ENCODE peak calls at places on chromosomes 16 and 17, in nine cellular contexts. J, F, R, M, L, P, Q, D and K are unnamed samples.

GRCh38 chr16:17377360-17378324 is 93.1 kb downstream of the XYLT1 start:
- DNase-seq in J (no peak), F (no peak), R (no peak), M (no peak), L (no peak), P (no peak), Q (no peak), D (peak; percentile 81), K (no peak)

GRCh38 chr17:40326014-40326831 is 17.2 kb downstream of the RARA start:
- DNase-seq in J (no peak), F (no peak), R (no peak), M (no peak), L (peak; percentile 78), P (peak; percentile 69), Q (peak; percentile 31), D (peak; percentile 13), K (peak; percentile 63)

GRCh38 chr17:39027037-39027436 is 59.8 kb upstream of the FBXO47 start:
- DNase-seq in J (peak; percentile 75), F (peak; percentile 40), R (peak; percentile 52), M (peak; percentile 77), L (peak; percentile 83), P (peak; percentile 88), Q (peak; percentile 73), D (no peak), K (peak; percentile 81)

GRCh38 chr17:82492647-82493516 is 26.6 kb upstream of the FOXK2 start:
- DNase-seq in J (no peak), F (peak; percentile 79), R (no peak), M (no peak), L (no peak), P (no peak), Q (no peak), D (peak; percentile 96), K (no peak)

GRCh38 chr17:6135216-6135615 is 65.0 kb downstream of the WSCD1 start:
- DNase-seq in J (no peak), F (no peak), R (no peak), M (no peak), L (no peak), P (no peak), Q (no peak), D (no peak), K (no peak)

GRCh38 chr17:40095944-40096791 is 4.2 kb downstream of the NR1D1 start:
- DNase-seq in J (peak; percentile 71), F (no peak), R (peak; percentile 44), M (no peak), L (no peak), P (no peak), Q (peak; percentile 70), D (peak; percentile 69), K (peak; percentile 62)

GRCh38 chr17:83080641-83081560 is 1.5 kb downstream of the METRNL start:
- DNase-seq in J (peak; percentile 53), F (no peak), R (peak; percentile 57), M (no peak), L (peak; percentile 90), P (no peak), Q (no peak), D (peak; percentile 95), K (peak; percentile 76)

GRCh38 chr17:45144199-45145034 is 3.9 kb upstream of the HEXIM1 start:
- DNase-seq in J (no peak), F (no peak), R (peak; percentile 77), M (peak; percentile 69), L (peak; percentile 89), P (peak; percentile 90), Q (peak; percentile 53), D (peak; percentile 94), K (peak; percentile 66)

GRCh38 chr17:3935140-3935542 is 18.9 kb upstream of the P2RX1 start:
- DNase-seq in J (peak; percentile 79), F (peak; percentile 84), R (no peak), M (peak; percentile 96), L (peak; percentile 89), P (peak; percentile 89), Q (peak; percentile 73), D (peak; percentile 94), K (peak; percentile 86)

GRCh38 chr16:11409398-11409797 is 64.1 kb downstream of the RMI2 start:
- DNase-seq in J (no peak), F (no peak), R (no peak), M (no peak), L (no peak), P (no peak), Q (no peak), D (peak; percentile 68), K (no peak)

GRCh38 chr17:67276075-67276474 is 31.1 kb upstream of the HELZ start:
- DNase-seq in J (no peak), F (no peak), R (no peak), M (peak; percentile 84), L (no peak), P (no peak), Q (no peak), D (no peak), K (no peak)

GRCh38 chr16:79540825-79541595 is 59.5 kb downstream of the MAF start:
- DNase-seq in J (no peak), F (no peak), R (no peak), M (no peak), L (no peak), P (no peak), Q (no peak), D (no peak), K (no peak)

GRCh38 chr17:45294506-45294905 is 22.3 kb downstream of the MAP3K14 start:
- DNase-seq in J (no peak), F (no peak), R (no peak), M (no peak), L (no peak), P (peak; percentile 41), Q (peak; percentile 64), D (peak; percentile 90), K (no peak)

GRCh38 chr16:57395026-57395425 is 9.5 kb upstream of the CCL17 start:
- DNase-seq in J (no peak), F (no peak), R (no peak), M (no peak), L (no peak), P (peak; percentile 13), Q (no peak), D (no peak), K (no peak)

GRCh38 chr16:73018796-73019455 is 29.0 kb downstream of the ZFHX3 start:
- DNase-seq in J (no peak), F (no peak), R (no peak), M (no peak), L (no peak), P (no peak), Q (no peak), D (no peak), K (no peak)

GRCh38 chr17:43314582-43314981 is 80.8 kb upstream of the RNU2-1 start:
- DNase-seq in J (peak; percentile 18), F (no peak), R (no peak), M (no peak), L (no peak), P (no peak), Q (no peak), D (peak; percentile 74), K (no peak)

GRCh38 chr16:29316673-29317237 is 89.8 kb downstream of the NPIPB11 start:
- DNase-seq in J (no peak), F (no peak), R (no peak), M (no peak), L (peak; percentile 59), P (no peak), Q (no peak), D (no peak), K (no peak)

GRCh38 chr17:35147313-35147982 is at the start of gene UNC45B:
- DNase-seq in J (no peak), F (no peak), R (no peak), M (no peak), L (no peak), P (no peak), Q (peak; percentile 81), D (no peak), K (no peak)

GRCh38 chr17:18020971-18021370 is 18.0 kb downstream of the ATPAF2 start:
- DNase-seq in J (no peak), F (no peak), R (no peak), M (no peak), L (no peak), P (no peak), Q (no peak), D (peak; percentile 51), K (no peak)

GRCh38 chr17:18015603-18016002 is 23.4 kb downstream of the ATPAF2 start:
- DNase-seq in J (no peak), F (no peak), R (no peak), M (no peak), L (no peak), P (no peak), Q (no peak), D (peak; percentile 43), K (no peak)

GRCh38 chr17:18017958-18018357 is 21.0 kb downstream of the ATPAF2 start:
- DNase-seq in J (no peak), F (no peak), R (no peak), M (no peak), L (no peak), P (no peak), Q (no peak), D (peak; percentile 88), K (no peak)

GRCh38 chr17:18016426-18016825 is 22.5 kb downstream of the ATPAF2 start:
- DNase-seq in J (no peak), F (no peak), R (no peak), M (no peak), L (no peak), P (no peak), Q (no peak), D (no peak), K (no peak)

GRCh38 chr17:18018411-18018921 is 20.5 kb downstream of the ATPAF2 start:
- DNase-seq in J (no peak), F (no peak), R (no peak), M (no peak), L (no peak), P (no peak), Q (no peak), D (peak; percentile 37), K (no peak)
- H3K4me1 ChIP-seq in J (no peaks in the 10 kb centered on the region), F (no peaks in the 10 kb centered on the region), R (peaks cover 5% of the 10 kb centered on the region), M (no peaks in the 10 kb centered on the region), L (no peaks in the 10 kb centered on the region), P (no peaks in the 10 kb centered on the region), Q (peaks cover 20% of the 10 kb centered on the region), D (peaks cover 6% of the 10 kb centered on the region), K (no peaks in the 10 kb centered on the region)

GRCh38 chr16:48556913-48557351 is 53.0 kb downstream of the N4BP1 start:
- DNase-seq in J (no peak), F (no peak), R (no peak), M (no peak), L (no peak), P (no peak), Q (no peak), D (peak; percentile 68), K (no peak)
- H3K4me1 ChIP-seq in J (no peaks in the 10 kb centered on the region), F (peaks cover 21% of the 10 kb centered on the region), R (peaks cover 6% of the 10 kb centered on the region), M (peaks cover 4% of the 10 kb centered on the region), L (peaks cover 99% of the 10 kb centered on the region), P (peaks cover 7% of the 10 kb centered on the region), Q (peaks cover 83% of the 10 kb centered on the region), D (peaks cover 40% of the 10 kb centered on the region), K (peaks cover 95% of the 10 kb centered on the region)

GRCh38 chr17:78253946-78254672 is 22.7 kb downstream of the TMEM235 start:
- DNase-seq in J (peak; percentile 90), F (peak; percentile 87), R (peak; percentile 82), M (peak; percentile 97), L (peak; percentile 97), P (peak; percentile 94), Q (peak; percentile 83), D (peak; percentile 99), K (peak; percentile 93)
- H3K4me1 ChIP-seq in J (peaks cover 16% of the 10 kb centered on the region), F (peaks cover 13% of the 10 kb centered on the region), R (peaks cover 18% of the 10 kb centered on the region), M (peaks cover 6% of the 10 kb centered on the region), L (peaks cover 84% of the 10 kb centered on the region), P (peaks cover 12% of the 10 kb centered on the region), Q (peaks cover 24% of the 10 kb centered on the region), D (peaks cover 9% of the 10 kb centered on the region), K (peaks cover 68% of the 10 kb centered on the region)

DNA sequence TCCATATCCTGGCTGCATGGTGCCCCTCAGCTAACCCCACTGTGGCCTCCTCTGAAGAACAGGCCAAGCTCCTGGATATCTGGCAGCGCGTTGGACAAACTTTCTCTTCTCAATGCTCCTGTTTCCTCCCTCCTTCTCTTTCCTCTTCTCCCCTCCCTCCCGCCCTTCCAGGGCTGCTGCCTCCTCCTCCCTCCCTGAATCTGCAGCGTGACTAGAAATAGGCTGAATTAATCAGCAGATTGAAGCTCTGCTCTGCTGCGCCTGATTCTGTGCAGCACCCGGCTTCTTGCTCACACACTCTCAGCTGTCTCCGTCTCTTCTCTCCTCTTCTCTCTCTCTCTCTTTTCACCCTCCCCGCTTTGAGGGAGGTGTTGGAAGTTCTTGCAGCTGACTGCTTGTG is 19.8 kb downstream of the TMEM94 start:
- DNase-seq in J (no peak), F (no peak), R (peak; percentile 53), M (no peak), L (no peak), P (peak; percentile 80), Q (no peak), D (peak; percentile 79), K (no peak)
- H3K4me1 ChIP-seq in J (peaks cover 5% of the 10 kb centered on the region), F (no peaks in the 10 kb centered on the region), R (peaks cover 20% of the 10 kb centered on the region), M (no peaks in the 10 kb centered on the region), L (peaks cover 31% of the 10 kb centered on the region), P (peaks cover 35% of the 10 kb centered on the region), Q (peaks cover 44% of the 10 kb centered on the region), D (peaks cover 4% of the 10 kb centered on the region), K (peaks cover 40% of the 10 kb centered on the region)